ENCODE peak calls at places on chromosomes 5 and 9, in six cellular contexts. D is suprapubic skin; O is effector memory CD4-positive, alpha-beta T cell; X is DMS79 treated with DMSO at 0.1 percent for 48 hours; T is GM23338; A is IMR-90. Y is an unnamed sample.

GRCh38 chr5:154801083-154801482 is 45.9 kb downstream of the LARP1 start:
- DNase-seq in A (peak), T (no peak), X (no peak), O (no peak), D (no peak), Y (no peak)

GRCh38 chr5:172733179-172733973 is 37.6 kb downstream of the DUSP1 start:
- DNase-seq in D (peak), O (no peak), A (peak), T (peak), X (no peak), Y (no peak)

GRCh38 chr9:134891016-134891589 is 10.5 kb downstream of the FCN2 start:
- DNase-seq in D (no peak), X (no peak), A (no peak), O (no peak), T (no peak), Y (no peak)

GRCh38 chr9:26604076-26604662 is 288.4 kb downstream of the CAAP1 start:
- DNase-seq in D (no peak), X (no peak), O (no peak), A (no peak), T (peak), Y (no peak)

GRCh38 chr5:170338933-170339779 is 41.6 kb upstream of the LCP2 start:
- DNase-seq in D (no peak), T (peak), X (no peak), O (peak), A (no peak), Y (no peak)

GRCh38 chr5:113140837-113141661 is 164.5 kb downstream of the DCP2 start:
- DNase-seq in O (no peak), T (no peak), A (peak), D (no peak), X (no peak), Y (no peak)

GRCh38 chr5:112528928-112529327 is 109.9 kb upstream of the EPB41L4A start:
- DNase-seq in A (no peak), X (peak), D (no peak), T (no peak), O (no peak), Y (no peak)

GRCh38 chr5:119743927-119744326 is 114.6 kb downstream of the FAM170A start:
- DNase-seq in T (peak), X (no peak), D (no peak), O (no peak), A (peak), Y (no peak)

GRCh38 chr9:98075332-98075805 is 18.8 kb downstream of the NANS start:
- DNase-seq in D (no peak), A (peak), O (no peak), X (no peak), T (peak), Y (no peak)

GRCh38 chr5:19241690-19242089 is 746.3 kb downstream of the CDH18 start:
- DNase-seq in T (no peak), X (no peak), D (no peak), O (no peak), A (no peak), Y (no peak)

GRCh38 chr9:116247284-116247683 is 93.7 kb downstream of the PAPPA start:
- DNase-seq in T (no peak), O (no peak), D (no peak), X (no peak), A (no peak), Y (no peak)

GRCh38 chr5:135129307-135129706 is 95.3 kb upstream of the PITX1 start:
- DNase-seq in D (no peak), X (peak), O (no peak), T (no peak), A (no peak), Y (no peak)

GRCh38 chr5:2031581-2031980 is 148.9 kb upstream of the IRX4 start:
- DNase-seq in X (no peak), A (no peak), T (no peak), O (no peak), D (no peak), Y (no peak)

GRCh38 chr5:401216-402034 is 41.6 kb upstream of the EXOC3 start:
- DNase-seq in D (peak), T (no peak), O (no peak), X (no peak), A (no peak), Y (no peak)

GRCh38 chr5:169350016-169350415 is 49.1 kb upstream of the SLIT3 start:
- DNase-seq in O (no peak), T (no peak), A (peak), D (no peak), X (no peak), Y (no peak)

GRCh38 chr9:86075132-86075807 is 24.1 kb downstream of the GOLM1 start:
- DNase-seq in T (no peak), A (peak), X (no peak), O (no peak), D (no peak), Y (no peak)

GRCh38 chr5:158756873-158757272 is 342.8 kb downstream of the EBF1 start:
- DNase-seq in T (peak), O (no peak), X (no peak), A (no peak), D (no peak), Y (no peak)

GRCh38 chr9:38079410-38080105 is 10.5 kb upstream of the SHB start:
- DNase-seq in T (no peak), X (no peak), D (peak), A (peak), O (no peak), Y (no peak)

GRCh38 chr5:96963267-96963666 is 27.4 kb downstream of the LNPEP start:
- DNase-seq in O (no peak), T (no peak), A (peak), D (no peak), X (no peak), Y (no peak)

GRCh38 chr9:127505396-127506116 is 54.2 kb downstream of the LRSAM1 start:
- DNase-seq in T (peak), X (no peak), O (no peak), A (no peak), D (no peak), Y (no peak)

GRCh38 chr9:98410185-98410697 is 154.8 kb upstream of the TBC1D2 start:
- DNase-seq in A (peak), D (no peak), T (peak), O (no peak), X (no peak), Y (no peak)

GRCh38 chr5:137888875-137889759 is at the start of gene PKD2L2:
- DNase-seq in A (peak), X (peak), T (peak), D (peak), O (peak), Y (peak)

GRCh38 chr9:119400607-119401006 is 31.4 kb upstream of the BRINP1 start:
- DNase-seq in X (no peak), D (no peak), A (no peak), O (no peak), T (no peak), Y (no peak)

GRCh38 chr9:2411459-2412215 is 209.9 kb upstream of the VLDLR start:
- DNase-seq in T (peak), D (no peak), O (no peak), A (no peak), X (no peak), Y (no peak)

GRCh38 chr5:56669534-56670483 is 145.5 kb upstream of the MAP3K1 start:
- DNase-seq in O (peak), A (peak), T (peak), X (peak), D (no peak), Y (peak)

GRCh38 chr5:66408561-66408960 is 187.6 kb upstream of the MAST4 start:
- DNase-seq in X (no peak), D (no peak), T (no peak), O (no peak), A (no peak), Y (no peak)

GRCh38 chr9:5493597-5494511 is 16.5 kb upstream of the PDCD1LG2 start:
- DNase-seq in O (no peak), A (peak), D (no peak), X (no peak), T (no peak), Y (no peak)

GRCh38 chr9:96379461-96379860 is 4.0 kb downstream of the SLC35D2 start:
- DNase-seq in T (no peak), O (no peak), X (no peak), D (no peak), A (peak), Y (no peak)

GRCh38 chr5:132384506-132384905 is 15.0 kb downstream of the SLC22A5 start:
- DNase-seq in O (no peak), A (no peak), X (no peak), D (no peak), T (no peak), Y (no peak)

GRCh38 chr9:111038336-111039202 is at the start of gene LPAR1:
- DNase-seq in X (no peak), A (peak), D (peak), T (peak), O (no peak), Y (no peak)

GRCh38 chr9:98255064-98255577 is 328 bp downstream of the TBC1D2 start:
- DNase-seq in A (peak), D (no peak), X (no peak), O (no peak), T (peak), Y (no peak)

GRCh38 chr9:134477927-134478326 is 151.7 kb downstream of the RXRA start:
- DNase-seq in T (no peak), D (no peak), X (no peak), O (no peak), A (no peak), Y (no peak)

GRCh38 chr9:130197888-130198287 is 25.7 kb downstream of the NCS1 start:
- DNase-seq in O (no peak), A (no peak), T (no peak), D (no peak), X (peak), Y (peak)

Y was measured in NCI-H1092 treated with DMSO at 0.1 percent for 48 hours.